ENCODE peak calls at places on chromosomes 3 and 15, in seven cellular contexts. One of them, this sample, is unnamed. For H3K4me1, the result is how much of the 10 kb centered on the place peaks cover.

GRCh38 chr15:91271565-91272153 is 171.6 kb downstream of the SV2B start:
- DNase-seq in SK-N-SH: peak
- DNase-seq in breast epithelium: peak
- DNase-seq in prostate gland: peak
- DNase-seq in spleen: no peak
- DNase-seq in GM12878: peak
- DNase-seq in K562: peak
- DNase-seq in this sample: peak

GRCh38 chr3:86774082-86774691 is 216.8 kb downstream of the VGLL3 start:
- DNase-seq in SK-N-SH: no peak
- DNase-seq in breast epithelium: no peak
- DNase-seq in prostate gland: no peak
- DNase-seq in spleen: no peak
- DNase-seq in GM12878: no peak
- DNase-seq in K562: no peak
- DNase-seq in this sample: no peak

GRCh38 chr3:113231827-113232253 is 20.5 kb downstream of the BOC start:
- DNase-seq in SK-N-SH: no peak
- DNase-seq in breast epithelium: peak
- DNase-seq in prostate gland: no peak
- DNase-seq in spleen: no peak
- DNase-seq in GM12878: no peak
- DNase-seq in K562: no peak
- DNase-seq in this sample: no peak

GRCh38 chr3:117003501-117003900 is 293.9 kb downstream of the TUSC7 start:
- DNase-seq in SK-N-SH: no peak
- DNase-seq in breast epithelium: no peak
- DNase-seq in prostate gland: no peak
- DNase-seq in spleen: no peak
- DNase-seq in GM12878: no peak
- DNase-seq in K562: no peak
- DNase-seq in this sample: no peak

GRCh38 chr3:65873028-65873427 is 165.7 kb downstream of the MAGI1 start:
- DNase-seq in SK-N-SH: no peak
- DNase-seq in breast epithelium: no peak
- DNase-seq in prostate gland: no peak
- DNase-seq in spleen: no peak
- DNase-seq in GM12878: no peak
- DNase-seq in K562: no peak
- DNase-seq in this sample: no peak

GRCh38 chr3:135889417-135889816 is 76.1 kb upstream of the PPP2R3A start:
- DNase-seq in SK-N-SH: no peak
- DNase-seq in breast epithelium: no peak
- DNase-seq in prostate gland: no peak
- DNase-seq in spleen: no peak
- DNase-seq in GM12878: no peak
- DNase-seq in K562: no peak
- DNase-seq in this sample: no peak

GRCh38 chr3:156787926-156788663 is 38.1 kb upstream of the LEKR1 start:
- DNase-seq in SK-N-SH: peak
- DNase-seq in breast epithelium: no peak
- DNase-seq in prostate gland: no peak
- DNase-seq in spleen: no peak
- DNase-seq in GM12878: no peak
- DNase-seq in K562: peak
- DNase-seq in this sample: no peak

GRCh38 chr15:98763179-98763578 is 114.8 kb downstream of the IGF1R start:
- DNase-seq in SK-N-SH: no peak
- DNase-seq in breast epithelium: peak
- DNase-seq in prostate gland: no peak
- DNase-seq in spleen: no peak
- DNase-seq in GM12878: no peak
- DNase-seq in K562: no peak
- DNase-seq in this sample: no peak

GRCh38 chr3:45985532-45986302 is 9.9 kb downstream of the FYCO1 start:
- DNase-seq in SK-N-SH: no peak
- DNase-seq in breast epithelium: no peak
- DNase-seq in prostate gland: no peak
- DNase-seq in spleen: no peak
- DNase-seq in GM12878: no peak
- DNase-seq in K562: no peak
- DNase-seq in this sample: no peak

GRCh38 chr15:44796508-44796907 is 60.2 kb downstream of the TRIM69 start:
- DNase-seq in SK-N-SH: no peak
- DNase-seq in breast epithelium: no peak
- DNase-seq in prostate gland: no peak
- DNase-seq in spleen: no peak
- DNase-seq in GM12878: no peak
- DNase-seq in K562: no peak
- DNase-seq in this sample: no peak

GRCh38 chr3:85586018-85586417 is 627.2 kb downstream of the CADM2 start:
- DNase-seq in SK-N-SH: no peak
- DNase-seq in breast epithelium: no peak
- DNase-seq in prostate gland: no peak
- DNase-seq in spleen: no peak
- DNase-seq in GM12878: no peak
- DNase-seq in K562: no peak
- DNase-seq in this sample: no peak

GRCh38 chr3:43094851-43095250 is 11.0 kb downstream of the POMGNT2 start:
- DNase-seq in SK-N-SH: no peak
- DNase-seq in breast epithelium: no peak
- DNase-seq in prostate gland: no peak
- DNase-seq in spleen: no peak
- DNase-seq in GM12878: no peak
- DNase-seq in K562: no peak
- DNase-seq in this sample: no peak

GRCh38 chr3:14377838-14378169 is 24.6 kb upstream of the SLC6A6 start:
- DNase-seq in SK-N-SH: no peak
- DNase-seq in breast epithelium: no peak
- DNase-seq in prostate gland: no peak
- DNase-seq in spleen: peak
- DNase-seq in GM12878: peak
- DNase-seq in K562: no peak
- DNase-seq in this sample: no peak

GRCh38 chr3:170040283-170040907 is 2.6 kb downstream of the GPR160 start:
- DNase-seq in SK-N-SH: no peak
- DNase-seq in breast epithelium: no peak
- DNase-seq in prostate gland: no peak
- DNase-seq in spleen: no peak
- DNase-seq in GM12878: no peak
- DNase-seq in K562: no peak
- DNase-seq in this sample: no peak

GRCh38 chr15:92011611-92012367 is 158.3 kb downstream of the SLCO3A1 start:
- DNase-seq in SK-N-SH: no peak
- DNase-seq in breast epithelium: no peak
- DNase-seq in prostate gland: no peak
- DNase-seq in spleen: no peak
- DNase-seq in GM12878: no peak
- DNase-seq in K562: no peak
- DNase-seq in this sample: no peak

GRCh38 chr15:69881310-69881660 is 216.4 kb downstream of the TLE3 start:
- DNase-seq in SK-N-SH: no peak
- DNase-seq in breast epithelium: no peak
- DNase-seq in prostate gland: no peak
- DNase-seq in spleen: no peak
- DNase-seq in GM12878: peak
- DNase-seq in K562: no peak
- DNase-seq in this sample: no peak

GRCh38 chr3:16801223-16801622 is 83.5 kb upstream of the PLCL2 start:
- DNase-seq in SK-N-SH: no peak
- DNase-seq in breast epithelium: no peak
- DNase-seq in prostate gland: no peak
- DNase-seq in spleen: no peak
- DNase-seq in GM12878: no peak
- DNase-seq in K562: no peak
- DNase-seq in this sample: no peak

GRCh38 chr15:77027697-77028450 is 32.9 kb downstream of the PSTPIP1 start:
- DNase-seq in SK-N-SH: peak
- DNase-seq in breast epithelium: no peak
- DNase-seq in prostate gland: no peak
- DNase-seq in spleen: peak
- DNase-seq in GM12878: no peak
- DNase-seq in K562: peak
- DNase-seq in this sample: no peak

GRCh38 chr3:149415484-149415883 is 38.0 kb upstream of the TM4SF1 start:
- DNase-seq in SK-N-SH: no peak
- DNase-seq in breast epithelium: no peak
- DNase-seq in prostate gland: no peak
- DNase-seq in spleen: no peak
- DNase-seq in GM12878: no peak
- DNase-seq in K562: no peak
- DNase-seq in this sample: no peak

GRCh38 chr3:123154346-123154985 is 47.3 kb upstream of the SEC22A start:
- DNase-seq in SK-N-SH: no peak
- DNase-seq in breast epithelium: no peak
- DNase-seq in prostate gland: no peak
- DNase-seq in spleen: no peak
- DNase-seq in GM12878: no peak
- DNase-seq in K562: no peak
- DNase-seq in this sample: no peak

GRCh38 chr3:159922861-159923312 is 65.7 kb upstream of the IL12A start:
- DNase-seq in SK-N-SH: no peak
- DNase-seq in breast epithelium: no peak
- DNase-seq in prostate gland: no peak
- DNase-seq in spleen: peak
- DNase-seq in GM12878: peak
- DNase-seq in K562: no peak
- DNase-seq in this sample: no peak

GRCh38 chr3:121232309-121233225 is 313.2 kb downstream of the POLQ start:
- DNase-seq in SK-N-SH: no peak
- DNase-seq in breast epithelium: no peak
- DNase-seq in prostate gland: no peak
- DNase-seq in spleen: no peak
- DNase-seq in GM12878: no peak
- DNase-seq in K562: no peak
- DNase-seq in this sample: no peak

GRCh38 chr15:75647370-75648155 is at the start of gene SNX33:
- DNase-seq in SK-N-SH: peak
- DNase-seq in breast epithelium: peak
- DNase-seq in prostate gland: peak
- DNase-seq in spleen: peak
- DNase-seq in GM12878: no peak
- DNase-seq in K562: peak
- DNase-seq in this sample: peak

GRCh38 chr15:75646112-75646943 is 1.4 kb upstream of the SNX33 start:
- DNase-seq in SK-N-SH: no peak
- DNase-seq in breast epithelium: no peak
- DNase-seq in prostate gland: peak
- DNase-seq in spleen: no peak
- DNase-seq in GM12878: no peak
- DNase-seq in K562: no peak
- DNase-seq in this sample: no peak

GRCh38 chr15:75649045-75649761 is 1.5 kb downstream of the SNX33 start:
- DNase-seq in SK-N-SH: no peak
- DNase-seq in breast epithelium: no peak
- DNase-seq in prostate gland: no peak
- DNase-seq in spleen: no peak
- DNase-seq in GM12878: no peak
- DNase-seq in K562: no peak
- DNase-seq in this sample: no peak

GRCh38 chr15:75648156-75649000 is 666 bp downstream of the SNX33 start:
- DNase-seq in SK-N-SH: peak
- DNase-seq in breast epithelium: peak
- DNase-seq in prostate gland: peak
- DNase-seq in spleen: no peak
- DNase-seq in GM12878: no peak
- DNase-seq in K562: peak
- DNase-seq in this sample: peak

GRCh38 chr15:75646944-75647364 is 758 bp upstream of the SNX33 start:
- DNase-seq in SK-N-SH: no peak
- DNase-seq in breast epithelium: no peak
- DNase-seq in prostate gland: peak
- DNase-seq in spleen: no peak
- DNase-seq in GM12878: no peak
- DNase-seq in K562: no peak
- DNase-seq in this sample: peak
- TF ChIP-seq POLR2AphosphoS5 in SK-N-SH: no peak
- TF ChIP-seq POLR2AphosphoS5 in breast epithelium: no peak
- TF ChIP-seq POLR2AphosphoS5 in prostate gland: peak
- TF ChIP-seq POLR2AphosphoS5 in spleen: no peak
- TF ChIP-seq POLR2AphosphoS5 in GM12878: no peak
- TF ChIP-seq POLR2AphosphoS5 in K562: no peak
- TF ChIP-seq POLR2AphosphoS5 in this sample: peak

GRCh38 chr15:101372149-101372577 is 77.1 kb upstream of the SNRPA1 start:
- DNase-seq in SK-N-SH: no peak
- DNase-seq in breast epithelium: no peak
- DNase-seq in prostate gland: no peak
- DNase-seq in spleen: no peak
- DNase-seq in GM12878: no peak
- DNase-seq in K562: no peak
- DNase-seq in this sample: no peak
- H3K27ac ChIP-seq in SK-N-SH: no peak
- H3K27ac ChIP-seq in breast epithelium: no peak
- H3K27ac ChIP-seq in prostate gland: no peak
- H3K27ac ChIP-seq in spleen: no peak
- H3K27ac ChIP-seq in GM12878: no peak
- H3K27ac ChIP-seq in K562: no peak
- H3K27ac ChIP-seq in this sample: no peak

GRCh38 chr3:99865321-99865720 is 47.7 kb downstream of the CMSS1 start:
- DNase-seq in SK-N-SH: no peak
- DNase-seq in breast epithelium: no peak
- DNase-seq in prostate gland: no peak
- DNase-seq in spleen: no peak
- DNase-seq in GM12878: no peak
- DNase-seq in K562: no peak
- DNase-seq in this sample: no peak
- H3K4me1 ChIP-seq in SK-N-SH: half or more
- H3K4me1 ChIP-seq in breast epithelium: under half
- H3K4me1 ChIP-seq in prostate gland: under half
- H3K4me1 ChIP-seq in spleen: under half
- H3K4me1 ChIP-seq in GM12878: under half
- H3K4me1 ChIP-seq in K562: under half
- H3K4me1 ChIP-seq in this sample: half or more

GRCh38 chr3:129015388-129016105 is 14.4 kb downstream of the EFCC1 start:
- DNase-seq in SK-N-SH: no peak
- DNase-seq in breast epithelium: no peak
- DNase-seq in prostate gland: no peak
- DNase-seq in spleen: peak
- DNase-seq in GM12878: no peak
- DNase-seq in K562: peak
- DNase-seq in this sample: no peak
- TF ChIP-seq POLR2AphosphoS5 in SK-N-SH: no peak
- TF ChIP-seq POLR2AphosphoS5 in breast epithelium: no peak
- TF ChIP-seq POLR2AphosphoS5 in prostate gland: no peak
- TF ChIP-seq POLR2AphosphoS5 in spleen: peak
- TF ChIP-seq POLR2AphosphoS5 in GM12878: no peak
- TF ChIP-seq POLR2AphosphoS5 in K562: no peak
- TF ChIP-seq POLR2AphosphoS5 in this sample: no peak

This sample was measured in stomach.